ENCODE peak calls at places on chromosomes 1 and 21, in four cellular contexts. C is H9, B is IMR-90, G is H1. E is an unnamed sample.

GRCh38 chr21:32131960-32132359 is 146.9 kb downstream of the MIS18A start:
- DNase-seq in C (peak), B (peak), G (no peak), E (peak)

GRCh38 chr1:20148571-20149500 is 9.7 kb downstream of the PLA2G2F start:
- DNase-seq in C (no peak), B (no peak), G (no peak), E (no peak)

GRCh38 chr1:14626869-14627607 is 28.6 kb downstream of the KAZN start:
- DNase-seq in C (no peak), B (peak), G (no peak), E (peak)

GRCh38 chr1:83994111-83994510 is 4.8 kb downstream of the TTLL7 start:
- DNase-seq in C (no peak), B (no peak), G (no peak), E (peak)

GRCh38 chr1:164999135-164999534 is 357.4 kb downstream of the LMX1A start:
- DNase-seq in C (no peak), B (no peak), G (no peak), E (no peak)

GRCh38 chr21:42456457-42456856 is 39.6 kb downstream of the RSPH1 start:
- DNase-seq in C (no peak), B (no peak), G (no peak), E (no peak)

GRCh38 chr1:192476802-192477298 is 98.7 kb upstream of the RGS1 start:
- DNase-seq in C (no peak), B (peak), G (no peak), E (no peak)

GRCh38 chr1:99662581-99663208 is 16.8 kb downstream of the PALMD start:
- DNase-seq in C (no peak), B (peak), G (no peak), E (no peak)

GRCh38 chr1:18446751-18447150 is 34.0 kb upstream of the KLHDC7A start:
- DNase-seq in C (no peak), B (no peak), G (no peak), E (no peak)

GRCh38 chr1:201021333-201022177 is 2.0 kb downstream of the KIF21B start:
- DNase-seq in C (peak), B (no peak), G (no peak), E (no peak)

GRCh38 chr1:45552309-45552708 is 1.7 kb downstream of the AKR1A1 start:
- DNase-seq in C (no peak), B (no peak), G (no peak), E (no peak)

GRCh38 chr1:150513275-150513885 is 2.2 kb upstream of the FALEC start:
- DNase-seq in C (no peak), B (no peak), G (no peak), E (no peak)

GRCh38 chr1:234725177-234726132 is 115.5 kb upstream of the IRF2BP2 start:
- DNase-seq in C (no peak), B (no peak), G (no peak), E (peak)

GRCh38 chr1:175887981-175888428 is 144.6 kb upstream of the TNR start:
- DNase-seq in C (peak), B (peak), G (peak), E (peak)

GRCh38 chr1:226542623-226543103 is 5.9 kb upstream of the STUM start:
- DNase-seq in C (no peak), B (no peak), G (no peak), E (no peak)

GRCh38 chr1:77797991-77798390 is 18.5 kb downstream of the MIGA1 start:
- DNase-seq in C (no peak), B (peak), G (no peak), E (peak)

GRCh38 chr1:54323324-54323739 is 82.9 kb downstream of the SSBP3 start:
- DNase-seq in C (peak), B (no peak), G (no peak), E (peak)

GRCh38 chr1:91609571-91609970 is 108.9 kb downstream of the CDC7 start:
- DNase-seq in C (no peak), B (peak), G (no peak), E (peak)

GRCh38 chr1:33615546-33615945 is 143.1 kb downstream of the ZSCAN20 start:
- DNase-seq in C (no peak), B (no peak), G (no peak), E (no peak)

GRCh38 chr1:234755449-234755863 is 145.5 kb upstream of the IRF2BP2 start:
- DNase-seq in C (no peak), B (peak), G (no peak), E (no peak)

GRCh38 chr1:47172782-47173181 is 17.1 kb downstream of the PDZK1IP1 start:
- DNase-seq in C (no peak), B (no peak), G (no peak), E (no peak)

GRCh38 chr1:228087771-228088251 is 5.3 kb downstream of the ARF1 start:
- DNase-seq in C (no peak), B (peak), G (no peak), E (no peak)

GRCh38 chr1:231037585-231038517 is 2.2 kb downstream of the FAM89A start:
- DNase-seq in C (no peak), B (no peak), G (no peak), E (peak)

GRCh38 chr1:160438320-160438918 is 38.1 kb downstream of the VANGL2 start:
- DNase-seq in C (no peak), B (no peak), G (no peak), E (no peak)
- H3K4me2 ChIP-seq in C (no peak), B (no peak), G (no peak), E (no peak)

GRCh38 chr1:205599667-205600042 is 32.2 kb downstream of the ELK4 start:
- DNase-seq in C (no peak), B (no peak), G (no peak), E (no peak)

GRCh38 chr1:205604059-205604458 is 27.8 kb downstream of the ELK4 start:
- DNase-seq in C (no peak), B (no peak), G (no peak), E (peak)

GRCh38 chr1:205601209-205601608 is 30.6 kb downstream of the ELK4 start:
- DNase-seq in C (no peak), B (no peak), G (no peak), E (no peak)

GRCh38 chr1:205600085-205600484 is 31.7 kb downstream of the ELK4 start:
- DNase-seq in C (no peak), B (peak), G (no peak), E (no peak)

DNA sequence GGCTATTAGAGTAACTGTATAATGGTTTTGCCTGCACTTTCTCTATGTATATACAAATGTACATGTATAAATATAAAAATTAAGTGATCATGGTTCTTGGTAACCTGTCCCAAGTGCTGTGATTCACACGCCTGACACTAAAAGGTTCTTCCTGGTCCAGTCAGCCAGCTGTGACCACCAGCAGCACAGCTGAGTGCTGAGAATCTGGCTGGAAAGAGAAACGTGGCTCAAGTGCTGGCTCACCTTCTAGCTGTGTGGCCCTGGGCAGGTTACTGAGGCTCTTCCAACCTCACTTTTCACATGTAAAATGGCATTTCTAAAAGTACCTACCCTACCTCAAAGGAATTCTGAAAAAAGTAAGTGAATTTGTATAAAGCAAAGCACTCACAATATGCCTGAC is 29.7 kb downstream of the ELK4 start:
- DNase-seq in C (no peak), B (no peak), G (no peak), E (no peak)
- H3K56ac ChIP-seq in C (no peak), B (no peak), G (no peak), E (no peak)

GRCh38 chr1:31744165-31744888 is 19.8 kb downstream of the ADGRB2 start:
- DNase-seq in C (no peak), B (no peak), G (no peak), E (no peak)

GRCh38 chr1:31747304-31747703 is 16.8 kb downstream of the ADGRB2 start:
- DNase-seq in C (no peak), B (no peak), G (no peak), E (no peak)

GRCh38 chr1:31745898-31746668 is 18.1 kb downstream of the ADGRB2 start:
- DNase-seq in C (no peak), B (no peak), G (no peak), E (no peak)

GRCh38 chr1:31746687-31747086 is 17.5 kb downstream of the ADGRB2 start:
- DNase-seq in C (no peak), B (no peak), G (no peak), E (peak)

GRCh38 chr1:31745071-31745897 is 18.9 kb downstream of the ADGRB2 start:
- DNase-seq in C (peak), B (peak), G (no peak), E (peak)
- H3K4me2 ChIP-seq in C (no peak), B (no peak), G (no peak), E (no peak)

GRCh38 chr1:212108981-212109380 is 73.4 kb downstream of the DTL start:
- DNase-seq in C (no peak), B (no peak), G (no peak), E (no peak)
- H3K56ac ChIP-seq in C (no peak), B (no peak), G (no peak), E (no peak)

GRCh38 chr1:11847667-11848445 is at the start of gene NPPA:
- DNase-seq in C (no peak), B (peak), G (no peak), E (peak)

GRCh38 chr1:11841245-11842153 is 6.1 kb downstream of the NPPA start:
- DNase-seq in C (no peak), B (peak), G (no peak), E (no peak)

GRCh38 chr1:11842154-11843041 is 5.2 kb downstream of the NPPA start:
- DNase-seq in C (no peak), B (peak), G (no peak), E (no peak)

GRCh38 chr1:11850121-11850520 is 2.5 kb upstream of the NPPA start:
- DNase-seq in C (no peak), B (no peak), G (no peak), E (no peak)

GRCh38 chr1:11845641-11846335 is 1.8 kb downstream of the NPPA start:
- DNase-seq in C (no peak), B (peak), G (no peak), E (peak)
- H3K4me2 ChIP-seq in C (no peak), B (no peak), G (no peak), E (no peak)

E was measured in mesendoderm.